ENCODE peak calls at places on chromosome 21, in five cellular contexts. H is cardiac muscle cell, K is heart right ventricle, B is HFF-Myc, D is Caki2. Y is an unnamed sample.

GRCh38 chr21:16087523-16087922 is 357.7 kb downstream of the USP25 start:
- DNase-seq in D (no peak), H (no peak), B (no peak), K (no peak), Y (no peak)

GRCh38 chr21:38343691-38344090 is 86.9 kb downstream of the KCNJ15 start:
- DNase-seq in H (no peak), K (no peak), B (no peak), D (peak), Y (no peak)

GRCh38 chr21:31656199-31657095 is 3.0 kb upstream of the SOD1 start:
- DNase-seq in D (peak), K (no peak), B (no peak), H (no peak), Y (no peak)

GRCh38 chr21:24045373-24045772 is 1561.9 kb downstream of the MRPL39 start:
- DNase-seq in K (no peak), B (no peak), H (no peak), D (no peak), Y (no peak)

GRCh38 chr21:43280949-43281633 is 112.3 kb downstream of the CRYAA start:
- DNase-seq in B (no peak), H (no peak), D (no peak), K (no peak), Y (no peak)

GRCh38 chr21:28856588-28857250 is 136.0 kb downstream of the LTN1 start:
- DNase-seq in B (no peak), D (no peak), H (peak), K (no peak), Y (no peak)

GRCh38 chr21:37582613-37583012 is 216.0 kb downstream of the DYRK1A start:
- DNase-seq in K (peak), D (peak), B (peak), H (peak), Y (peak)

GRCh38 chr21:27721675-27722074 is 754.8 kb upstream of the ADAMTS5 start:
- DNase-seq in H (no peak), B (no peak), K (no peak), D (no peak), Y (no peak)

GRCh38 chr21:20730421-20730820 is 267.8 kb upstream of the NCAM2 start:
- DNase-seq in K (no peak), H (no peak), D (no peak), B (no peak), Y (no peak)

GRCh38 chr21:36097427-36098230 is 27.8 kb downstream of the CBR1 start:
- DNase-seq in B (no peak), D (peak), K (no peak), H (no peak), Y (no peak)

Y was measured in OCI-LY7.